ENCODE peak calls at places on chromosomes 3 and 15, in five cellular contexts. P is uterus; I is glutamatergic neuron; H is HepG2; S is CD8-positive, alpha-beta T cell. D is an unnamed sample.

GRCh38 chr15:69666441-69666882 is 213.8 kb downstream of the RPLP1 start:
- DNase-seq in P (no peak), I (no peak), H (no peak), S (no peak), D (peak; percentile 70)

GRCh38 chr3:136792931-136793330 is 26.0 kb upstream of the SLC35G2 start:
- DNase-seq in P (no peak), I (no peak), H (no peak), S (no peak), D (no peak)

GRCh38 chr15:64110945-64111678 is 15.3 kb downstream of the SNX1 start:
- DNase-seq in P (no peak), I (no peak), H (no peak), S (no peak), D (peak; percentile 20)

GRCh38 chr15:100725121-100726069 is 123.0 kb downstream of the ASB7 start:
- DNase-seq in P (no peak), I (no peak), H (no peak), S (no peak), D (peak; percentile 3)

GRCh38 chr3:171838218-171838720 is 4.9 kb upstream of the TMEM212 start:
- DNase-seq in P (peak; percentile 57), I (no peak), H (peak; percentile 90), S (no peak), D (no peak)

GRCh38 chr3:5426094-5426883 is 238.8 kb downstream of the EDEM1 start:
- DNase-seq in P (peak; percentile 69), I (peak; percentile 94), H (peak; percentile 57), S (peak; percentile 45), D (peak; percentile 65)

GRCh38 chr3:159627634-159628033 is 361.0 kb upstream of the IL12A start:
- DNase-seq in P (no peak), I (no peak), H (no peak), S (no peak), D (no peak)

GRCh38 chr3:46845397-46845859 is 17.8 kb downstream of the MYL3 start:
- DNase-seq in P (peak; percentile 84), I (no peak), H (no peak), S (no peak), D (peak; percentile 72)

GRCh38 chr15:58203537-58203936 is 65.4 kb downstream of the AQP9 start:
- DNase-seq in P (no peak), I (no peak), H (no peak), S (no peak), D (no peak)

GRCh38 chr15:67098768-67099282 is 33.4 kb downstream of the SMAD3 start:
- DNase-seq in P (no peak), I (no peak), H (peak; percentile 90), S (no peak), D (no peak)

GRCh38 chr3:112811150-112811884 is 35.3 kb downstream of the CD200R1L start:
- DNase-seq in P (peak; percentile 72), I (no peak), H (no peak), S (no peak), D (no peak)

GRCh38 chr3:129393271-129393670 is 35.2 kb downstream of the EFCAB12 start:
- DNase-seq in P (no peak), I (no peak), H (no peak), S (no peak), D (no peak)

GRCh38 chr15:20348900-20349773 is 192.5 kb downstream of the GOLGA6L6 start:
- DNase-seq in P (no peak), I (no peak), H (no peak), S (no peak), D (peak; percentile 45)

GRCh38 chr15:77869021-77869895 is 208.3 kb downstream of the TBC1D2B start:
- DNase-seq in P (no peak), I (no peak), H (no peak), S (no peak), D (no peak)

GRCh38 chr3:186902713-186903112 is 27.6 kb upstream of the ST6GAL1 start:
- DNase-seq in P (no peak), I (no peak), H (no peak), S (no peak), D (no peak)

DNA sequence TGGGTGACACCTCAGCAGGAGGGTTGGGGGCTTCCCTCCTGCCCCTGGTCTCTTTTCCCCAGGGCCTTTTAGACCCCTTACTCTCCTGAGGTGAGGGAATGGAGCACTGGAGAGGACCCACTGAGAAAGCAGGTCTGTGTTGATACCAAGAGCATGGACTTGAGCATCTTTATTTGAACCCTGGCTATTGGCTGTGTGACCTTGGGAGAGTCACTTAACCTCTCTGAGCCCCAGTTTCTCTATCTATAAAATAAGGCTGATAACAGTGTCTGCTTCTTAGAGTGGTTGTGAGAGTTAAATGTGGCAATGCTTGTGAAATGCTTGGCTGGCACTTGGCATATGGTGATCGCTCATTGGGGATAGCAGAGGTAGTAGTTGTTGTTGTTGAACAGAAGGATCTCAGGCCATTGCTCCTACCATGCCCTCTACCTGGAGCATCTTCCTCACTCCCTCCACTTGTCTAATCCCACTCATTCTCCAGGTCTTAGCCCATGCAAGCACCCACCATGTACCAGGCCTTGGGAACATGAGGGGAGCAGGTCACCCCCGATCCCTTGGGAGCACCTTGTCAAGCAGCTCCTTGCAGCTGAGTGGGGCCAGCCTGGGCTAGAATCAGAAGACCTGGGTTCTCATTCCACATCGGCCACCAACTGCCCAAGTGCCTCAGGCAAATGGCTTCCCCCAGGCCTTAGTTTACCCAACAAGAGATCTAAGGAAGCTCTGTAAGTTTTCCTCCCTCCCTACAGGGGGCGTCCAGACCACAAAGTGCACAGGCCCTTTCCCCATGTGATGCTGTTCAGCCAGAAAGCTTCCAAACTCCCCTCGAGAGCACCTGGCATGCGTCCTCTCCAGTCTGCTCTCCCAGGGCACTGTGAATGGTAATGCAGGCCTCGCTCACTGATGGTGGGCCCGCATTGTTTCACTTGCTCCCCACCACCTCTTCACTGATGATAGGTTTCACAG is 96.7 kb downstream of the LSM3 start:
- DNase-seq in P (no peak), I (no peak), H (peak; percentile 32), S (no peak), D (no peak)
- TF ChIP-seq CTCF in P (no peak), I (peak; percentile 35), H (peak; percentile 58), S (no peak), D (no peak)

DNA sequence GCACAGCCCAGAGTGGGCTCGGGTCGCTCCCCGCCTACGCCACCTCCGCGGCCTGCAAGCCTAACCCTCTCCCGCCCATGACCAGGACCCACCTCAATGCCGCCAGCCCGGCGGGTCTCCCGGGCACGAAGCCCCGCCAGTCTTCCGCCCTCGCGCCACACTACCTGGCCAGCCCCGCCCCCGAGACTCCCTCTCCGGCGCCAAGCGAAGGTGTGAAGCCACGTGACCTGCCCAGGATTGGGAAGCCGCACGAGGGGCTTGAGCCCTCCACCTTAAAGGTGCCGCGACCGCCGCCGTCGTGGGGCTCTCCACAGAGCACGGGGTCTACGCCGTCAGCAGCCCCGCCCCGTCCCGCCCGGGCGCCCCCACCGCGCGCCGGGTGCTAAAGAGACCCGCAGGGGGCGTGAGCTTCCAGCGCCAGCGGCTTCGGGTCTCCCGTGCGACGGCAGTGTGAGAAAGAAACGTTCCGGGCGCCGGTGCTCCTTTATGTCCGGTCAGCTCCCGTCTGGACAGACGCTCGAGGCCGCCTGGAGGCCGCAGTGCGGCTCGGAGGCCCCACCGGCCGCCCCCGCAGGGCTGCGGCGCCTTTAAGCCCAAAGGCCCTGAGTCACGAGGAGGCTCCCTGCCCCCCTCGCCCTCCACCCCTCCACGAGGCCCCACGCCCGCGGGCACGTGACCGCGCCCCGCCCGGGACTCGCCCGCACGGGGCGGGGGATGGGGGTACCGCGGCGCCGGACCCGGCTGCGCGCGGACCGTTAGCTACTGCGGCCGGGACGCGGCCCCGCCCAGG is at the start of gene CPEB1:
- DNase-seq in P (peak; percentile 83), I (peak; percentile 62), H (no peak), S (peak; percentile 19), D (peak; percentile 69)
- TF ChIP-seq CTCF in P (no peak), I (peak; percentile 26), H (no peak), S (peak; percentile 22), D (no peak)

GRCh38 chr3:163045945-163046344 is 1549.3 kb downstream of the OTOL1 start:
- DNase-seq in P (no peak), I (no peak), H (no peak), S (no peak), D (no peak)

GRCh38 chr3:163039636-163040035 is 1543.0 kb downstream of the OTOL1 start:
- DNase-seq in P (no peak), I (no peak), H (no peak), S (no peak), D (no peak)

GRCh38 chr3:163043074-163043473 is 1546.5 kb downstream of the OTOL1 start:
- DNase-seq in P (no peak), I (no peak), H (peak; percentile 25), S (no peak), D (no peak)
- TF ChIP-seq CTCF in P (no peak), I (peak; percentile 22), H (no peak), S (no peak), D (no peak)

GRCh38 chr15:57111002-57111401 is 192.6 kb downstream of the TCF12 start:
- DNase-seq in P (no peak), I (no peak), H (no peak), S (no peak), D (no peak)
- TF ChIP-seq CTCF in P (no peak), I (peak; percentile 39), H (no peak), S (no peak), D (no peak)

DNA sequence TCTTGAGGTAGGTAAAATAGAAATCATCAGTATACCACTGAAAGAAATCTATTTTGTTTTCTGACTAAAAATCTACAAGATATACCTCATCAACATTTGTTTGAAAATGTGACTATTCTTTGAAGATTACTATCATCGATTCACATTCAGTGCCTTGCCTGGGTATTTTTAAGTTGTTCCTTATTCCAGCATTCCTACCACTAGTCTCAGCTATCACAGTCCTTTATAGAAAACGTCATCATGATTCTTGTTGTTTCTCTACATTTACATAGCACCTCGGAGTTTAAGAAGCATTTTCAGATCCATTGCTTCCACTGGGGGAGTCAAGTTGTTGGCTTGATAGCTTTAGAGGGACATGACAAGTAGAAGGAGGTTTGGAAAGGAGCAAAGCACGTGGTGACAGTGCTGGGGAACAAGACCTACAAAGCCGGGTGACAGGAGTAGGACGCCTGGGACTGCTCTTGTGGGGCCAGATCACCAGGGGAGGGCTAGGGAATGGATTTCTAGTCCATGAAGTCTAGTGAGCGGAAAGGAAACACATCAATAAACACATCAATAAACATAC is 61.5 kb downstream of the HES1 start:
- DNase-seq in P (no peak), I (no peak), H (no peak), S (no peak), D (no peak)
- TF ChIP-seq CTCF in P (no peak), I (no peak), H (no peak), S (no peak), D (no peak)

D was measured in GM20000.